ENCODE peak calls at places on chromosomes 7 and 10, in nine cellular contexts. D, F, O, N, L, W, I, Z and Q are unnamed samples.
A peak's percentile ranks its signal among the peaks of the same experiment; 100 is the strongest.

GRCh38 chr10:110498982-110499795 is 1.5 kb downstream of the DUSP5 start:
- DNase-seq in D (peak; percentile 46), F (no peak), O (no peak), N (peak; percentile 67), L (peak; percentile 47), W (no peak), I (peak; percentile 9), Z (no peak), Q (peak; percentile 22)

GRCh38 chr7:75960372-75960771 is 34.0 kb downstream of the TMEM120A start:
- DNase-seq in D (no peak), F (no peak), O (no peak), N (no peak), L (no peak), W (no peak), I (no peak), Z (no peak), Q (no peak)

GRCh38 chr7:3210531-3210930 is 90.5 kb upstream of the SDK1 start:
- DNase-seq in D (no peak), F (no peak), O (no peak), N (no peak), L (no peak), W (no peak), I (peak; percentile 10), Z (peak; percentile 27), Q (no peak)

GRCh38 chr7:116691664-116692063 is 19.7 kb downstream of the MET start:
- DNase-seq in D (no peak), F (no peak), O (no peak), N (peak; percentile 58), L (peak; percentile 42), W (no peak), I (no peak), Z (no peak), Q (no peak)

GRCh38 chr7:2802504-2803341 is 41.4 kb downstream of the GNA12 start:
- DNase-seq in D (no peak), F (no peak), O (peak; percentile 23), N (peak; percentile 53), L (no peak), W (peak; percentile 55), I (peak; percentile 68), Z (no peak), Q (no peak)

GRCh38 chr7:137625197-137625596 is 221.6 kb downstream of the DGKI start:
- DNase-seq in D (no peak), F (no peak), O (no peak), N (no peak), L (no peak), W (no peak), I (peak; percentile 3), Z (no peak), Q (no peak)

GRCh38 chr10:126599949-126600627 is 70.4 kb downstream of the C10orf90 start:
- DNase-seq in D (no peak), F (no peak), O (no peak), N (no peak), L (no peak), W (no peak), I (no peak), Z (no peak), Q (no peak)

GRCh38 chr7:139522830-139523198 is 671 bp upstream of the CLEC2L start:
- DNase-seq in D (no peak), F (no peak), O (no peak), N (no peak), L (no peak), W (no peak), I (no peak), Z (no peak), Q (no peak)

GRCh38 chr7:134669845-134670373 is 23.3 kb downstream of the BPGM start:
- DNase-seq in D (peak; percentile 86), F (peak; percentile 92), O (peak; percentile 71), N (peak; percentile 93), L (peak; percentile 55), W (no peak), I (peak; percentile 82), Z (no peak), Q (peak; percentile 84)